ENCODE peak calls at places on chromosomes 2 and 18, in ten cellular contexts. C is Peyer's patch, T is brain microvascular endothelial cell, V is fibroblast of lung, R is fibroblast of mammary gland, G is right lobe of liver, Z is heart left ventricle, S is fibroblast of the aortic adventitia, N is endothelial cell of umbilical vein, X is kidney epithelial cell. Y is an unnamed sample.

GRCh38 chr18:73043231-73044000 is 175.6 kb upstream of the NETO1 start:
- DNase-seq in X (no peak), N (no peak), S (no peak), T (no peak), C (no peak), G (no peak), V (no peak), R (no peak), Z (no peak), Y (no peak)

GRCh38 chr2:97983134-97983533 is 12.6 kb downstream of the TMEM131 start:
- DNase-seq in R (no peak), X (no peak), G (no peak), T (no peak), S (no peak), N (no peak), Z (no peak), V (no peak), C (no peak), Y (no peak)

GRCh38 chr2:31415421-31415820 is 879 bp upstream of the XDH start:
- DNase-seq in G (no peak), T (no peak), S (no peak), Z (no peak), X (no peak), V (no peak), N (no peak), R (no peak), C (no peak), Y (no peak)

GRCh38 chr2:187547353-187547979 is 6.8 kb downstream of the TFPI start:
- DNase-seq in Z (no peak), N (peak), G (no peak), T (peak), X (peak), R (peak), V (peak), C (no peak), S (peak), Y (peak)

GRCh38 chr2:136135924-136136906 is 18.3 kb upstream of the CXCR4 start:
- DNase-seq in S (no peak), G (no peak), R (no peak), N (no peak), X (no peak), Z (no peak), V (no peak), C (peak), T (no peak), Y (no peak)

GRCh38 chr2:135586148-135586547 is 54.9 kb downstream of the R3HDM1 start:
- DNase-seq in Z (no peak), T (no peak), N (no peak), R (no peak), C (no peak), G (no peak), X (no peak), S (no peak), V (no peak), Y (no peak)

GRCh38 chr18:10353791-10354190 is 100.6 kb upstream of the APCDD1 start:
- DNase-seq in N (peak), G (no peak), V (peak), T (peak), C (no peak), S (peak), X (no peak), Z (no peak), R (peak), Y (peak)

GRCh38 chr18:10408131-10408530 is 46.3 kb upstream of the APCDD1 start:
- DNase-seq in C (no peak), Z (no peak), G (no peak), R (no peak), V (no peak), S (no peak), X (no peak), N (no peak), T (no peak), Y (no peak)

GRCh38 chr2:218291934-218292699 is at the start of gene TMBIM1:
- DNase-seq in R (peak), X (no peak), S (peak), V (peak), Z (peak), G (peak), C (peak), N (peak), T (peak), Y (peak)

GRCh38 chr2:26139269-26140183 is 33.4 kb upstream of the GAREM2 start:
- DNase-seq in N (no peak), R (peak), Z (no peak), S (no peak), X (no peak), C (no peak), G (no peak), T (no peak), V (no peak), Y (no peak)

GRCh38 chr2:85761512-85761944 is 7.7 kb downstream of the ATOH8 start:
- DNase-seq in S (no peak), R (no peak), N (no peak), G (peak), T (no peak), X (no peak), C (no peak), Z (no peak), V (no peak), Y (no peak)

GRCh38 chr18:44789704-44790103 is 109.0 kb downstream of the SETBP1 start:
- DNase-seq in G (no peak), T (no peak), X (no peak), R (peak), Z (no peak), S (peak), V (no peak), C (no peak), N (peak), Y (no peak)

GRCh38 chr2:13003500-13003899 is 286.8 kb downstream of the TRIB2 start:
- DNase-seq in C (no peak), T (no peak), V (no peak), S (peak), X (no peak), G (no peak), R (peak), Z (no peak), N (peak), Y (peak)

GRCh38 chr2:41922177-41922576 is 125.6 kb upstream of the PKDCC start:
- DNase-seq in C (no peak), S (peak), Z (no peak), N (no peak), R (peak), G (peak), X (no peak), T (no peak), V (no peak), Y (peak)

GRCh38 chr2:115165529-115166109 is 723.2 kb downstream of the DPP10 start:
- DNase-seq in V (peak), T (peak), X (peak), C (no peak), S (peak), Z (no peak), R (peak), G (no peak), N (peak), Y (peak)

GRCh38 chr2:113283704-113284284 is 5.1 kb upstream of the PAX8 start:
- DNase-seq in X (peak), Z (no peak), R (peak), C (no peak), G (peak), N (peak), S (peak), T (peak), V (peak), Y (peak)

GRCh38 chr18:45284174-45284573 is 331.1 kb upstream of the SLC14A2 start:
- DNase-seq in C (no peak), S (no peak), R (no peak), G (no peak), Z (no peak), T (no peak), X (no peak), N (no peak), V (no peak), Y (no peak)

GRCh38 chr2:129711816-129712420 is 267.5 kb upstream of the RAB6C start:
- DNase-seq in T (no peak), N (no peak), V (no peak), R (no peak), Z (no peak), G (no peak), X (peak), S (no peak), C (no peak), Y (no peak)

GRCh38 chr2:29606105-29606871 is 315.1 kb downstream of the ALK start:
- DNase-seq in Z (no peak), R (peak), C (no peak), S (peak), N (no peak), X (peak), T (peak), V (peak), G (no peak), Y (peak)

GRCh38 chr2:6454286-6454990 is 411.3 kb downstream of the CMPK2 start:
- DNase-seq in G (no peak), Z (no peak), S (no peak), X (no peak), N (no peak), C (no peak), T (no peak), R (no peak), V (no peak), Y (peak)

GRCh38 chr2:6447209-6447608 is 418.5 kb downstream of the CMPK2 start:
- DNase-seq in N (no peak), S (no peak), R (no peak), Z (no peak), G (no peak), V (no peak), T (no peak), X (no peak), C (no peak), Y (no peak)

DNA sequence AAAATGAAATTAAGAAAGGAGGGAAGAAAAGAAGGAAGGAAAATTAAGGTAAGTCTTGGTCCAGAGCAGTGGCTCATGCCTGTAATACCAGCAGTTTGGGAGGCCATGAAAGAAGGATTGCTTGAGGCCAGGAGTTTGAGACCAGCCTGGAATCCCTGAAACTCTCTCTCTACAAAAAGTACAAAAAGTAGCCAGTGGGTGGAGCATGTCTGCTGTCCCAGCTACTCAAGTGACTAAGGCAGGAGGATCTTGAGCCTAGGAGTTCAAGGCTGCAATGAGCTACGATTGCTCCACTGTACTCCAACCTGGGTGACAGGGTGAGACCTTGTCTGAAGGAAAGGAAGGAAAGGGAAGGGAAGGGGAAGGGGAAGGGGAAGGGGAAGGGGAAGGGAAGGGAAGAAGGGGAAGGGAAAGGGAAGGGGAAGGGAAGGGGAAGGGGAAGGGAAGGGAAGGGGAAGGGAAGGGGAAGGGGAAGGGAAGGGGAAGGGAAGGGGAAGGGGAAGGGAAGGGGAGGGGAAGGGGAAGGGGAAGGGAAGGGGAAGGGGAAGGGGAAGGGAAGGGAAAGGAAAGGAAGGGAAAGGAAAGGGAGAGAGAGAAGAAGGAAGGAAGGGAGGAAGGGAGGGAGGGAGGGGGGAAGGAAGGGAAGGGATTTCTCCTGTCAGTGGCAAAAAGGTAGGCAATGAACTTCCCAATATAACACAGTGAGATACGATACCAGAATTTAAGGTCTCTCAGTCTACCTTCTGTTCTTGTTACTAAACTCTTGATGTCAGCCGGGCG is 412.8 kb downstream of the CMPK2 start:
- DNase-seq in X (no peak), G (no peak), Z (no peak), T (peak), C (no peak), N (no peak), V (no peak), R (no peak), S (no peak), Y (peak)
- TF ChIP-seq CTCF in X (peak), G (no peak), Z (no peak), T (peak), C (no peak), N (no peak), V (no peak), R (no peak), S (no peak), Y (peak)

GRCh38 chr2:150491943-150492342 is 4.5 kb upstream of the RND3 start:
- DNase-seq in T (no peak), V (peak), G (no peak), S (peak), X (no peak), C (no peak), N (peak), R (peak), Z (no peak), Y (peak)

GRCh38 chr2:150490466-150490865 is 3.0 kb upstream of the RND3 start:
- DNase-seq in T (no peak), C (no peak), Z (no peak), G (no peak), X (no peak), N (no peak), R (no peak), V (no peak), S (no peak), Y (no peak)

GRCh38 chr2:150495993-150496627 is 8.6 kb upstream of the RND3 start:
- DNase-seq in T (peak), C (no peak), N (peak), X (peak), R (peak), V (peak), Z (no peak), S (peak), G (no peak), Y (peak)

GRCh38 chr2:150491430-150491829 is 4.0 kb upstream of the RND3 start:
- DNase-seq in V (no peak), R (no peak), S (no peak), Z (no peak), T (no peak), G (no peak), N (peak), X (no peak), C (no peak), Y (no peak)

DNA sequence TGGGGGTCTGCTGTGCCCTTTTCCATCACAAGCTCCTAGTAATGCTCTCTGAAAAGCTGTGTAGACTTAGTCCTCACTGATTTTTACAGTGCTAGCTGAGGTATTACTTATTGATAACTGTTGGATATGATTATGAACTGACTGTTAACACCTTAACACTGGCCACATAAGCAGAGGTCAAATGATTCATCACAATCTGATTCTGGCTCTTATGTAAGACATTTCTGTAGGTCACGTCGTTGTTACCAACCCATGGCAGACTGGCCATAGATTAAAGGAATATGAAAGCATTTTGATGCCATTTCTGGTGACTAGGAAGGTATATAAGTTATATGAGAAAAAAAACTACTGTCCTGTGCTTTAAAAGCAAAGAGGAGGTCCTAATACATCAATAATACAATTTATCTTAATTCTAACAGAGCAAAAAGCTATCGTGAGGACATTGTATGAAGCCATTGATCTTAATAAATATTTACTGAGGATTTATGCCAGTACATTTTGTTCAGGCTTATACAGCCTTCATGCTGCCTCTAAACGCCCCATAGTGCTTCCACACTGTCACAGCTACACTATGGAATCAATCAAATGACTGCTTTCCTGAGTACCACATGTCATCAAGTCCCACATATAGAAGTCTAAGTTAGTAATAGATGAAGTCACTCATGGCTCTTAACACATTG is 6.9 kb upstream of the RND3 start:
- DNase-seq in V (no peak), G (no peak), Z (no peak), X (no peak), R (peak), S (no peak), C (no peak), N (no peak), T (no peak), Y (no peak)
- TF ChIP-seq CTCF in V (no peak), G (no peak), Z (no peak), X (no peak), R (no peak), S (no peak), C (no peak), N (no peak), T (no peak), Y (no peak)

GRCh38 chr18:56650944-56651770 is at the start of gene WDR7:
- DNase-seq in G (peak), V (peak), S (peak), R (peak), Z (peak), N (peak), C (peak), X (peak), T (peak), Y (peak)
- TF ChIP-seq CTCF in G (no peak), V (no peak), S (no peak), R (no peak), Z (no peak), N (no peak), C (no peak), X (no peak), T (peak), Y (no peak)

GRCh38 chr2:190121971-190122370 is 59.4 kb upstream of the MSTN start:
- DNase-seq in Z (no peak), G (no peak), V (peak), X (no peak), T (peak), S (peak), R (peak), C (no peak), N (peak), Y (peak)
- TF ChIP-seq CTCF in Z (peak), G (peak), V (peak), X (peak), T (peak), S (peak), R (peak), C (no peak), N (peak), Y (peak)

GRCh38 chr2:138475394-138475793 is 26.2 kb upstream of the SPOPL start:
- DNase-seq in V (no peak), Z (no peak), N (peak), T (no peak), C (no peak), G (no peak), X (no peak), S (no peak), R (no peak), Y (no peak)

GRCh38 chr2:138476186-138476585 is 25.4 kb upstream of the SPOPL start:
- DNase-seq in C (no peak), V (no peak), X (no peak), T (no peak), G (no peak), S (no peak), N (no peak), Z (no peak), R (no peak), Y (no peak)

GRCh38 chr2:138474093-138474834 is 27.3 kb upstream of the SPOPL start:
- DNase-seq in G (no peak), C (no peak), T (peak), Z (no peak), S (peak), N (peak), V (no peak), X (no peak), R (peak), Y (peak)

GRCh38 chr2:138470941-138471340 is 30.6 kb upstream of the SPOPL start:
- DNase-seq in N (no peak), R (no peak), T (no peak), G (no peak), C (no peak), S (no peak), Z (no peak), V (no peak), X (no peak), Y (no peak)

GRCh38 chr2:138476940-138477339 is 24.6 kb upstream of the SPOPL start:
- DNase-seq in V (no peak), G (no peak), X (no peak), Z (no peak), T (no peak), C (no peak), N (peak), R (no peak), S (no peak), Y (no peak)
- TF ChIP-seq CTCF in V (no peak), G (peak), X (no peak), Z (no peak), T (no peak), C (no peak), N (no peak), R (no peak), S (no peak), Y (peak)